ENCODE peak calls at places on chromosome 14, in seven cellular contexts. T, R, L, W, C, F and I are unnamed samples.

GRCh38 chr14:105455766-105456660 is 18.6 kb upstream of the CRIP2 start:
- DNase-seq in T (no peak), R (no peak), L (no peak), W (no peak), C (no peak), F (no peak), I (no peak)

GRCh38 chr14:73403181-73403752 is 55.1 kb downstream of the NUMB start:
- DNase-seq in T (no peak), R (no peak), L (no peak), W (no peak), C (no peak), F (no peak), I (no peak)

GRCh38 chr14:69260246-69260978 is 454 bp downstream of the GALNT16 start:
- DNase-seq in T (peak), R (no peak), L (no peak), W (no peak), C (no peak), F (no peak), I (no peak)

GRCh38 chr14:92718659-92719058 is 29.8 kb downstream of the LGMN start:
- DNase-seq in T (no peak), R (no peak), L (no peak), W (no peak), C (no peak), F (no peak), I (no peak)

GRCh38 chr14:52998376-52999010 is 47.6 kb upstream of the FERMT2 start:
- DNase-seq in T (no peak), R (no peak), L (no peak), W (no peak), C (no peak), F (no peak), I (no peak)

GRCh38 chr14:56648508-56649301 is 69.1 kb downstream of the TMEM260 start:
- DNase-seq in T (no peak), R (no peak), L (no peak), W (no peak), C (no peak), F (no peak), I (no peak)

GRCh38 chr14:20848316-20848954 is 42.8 kb upstream of the RNASE3 start:
- DNase-seq in T (no peak), R (no peak), L (no peak), W (no peak), C (no peak), F (no peak), I (no peak)

GRCh38 chr14:83909507-83909906 is 1620.4 kb upstream of the FLRT2 start:
- DNase-seq in T (no peak), R (no peak), L (no peak), W (no peak), C (no peak), F (no peak), I (no peak)

GRCh38 chr14:58584383-58584782 is 53.4 kb upstream of the DACT1 start:
- DNase-seq in T (no peak), R (no peak), L (no peak), W (no peak), C (no peak), F (no peak), I (no peak)

GRCh38 chr14:95220663-95221231 is 63.4 kb upstream of the DICER1 start:
- DNase-seq in T (no peak), R (no peak), L (no peak), W (no peak), C (peak), F (no peak), I (no peak)

GRCh38 chr14:95117937-95118726 is 39.2 kb downstream of the DICER1 start:
- DNase-seq in T (no peak), R (no peak), L (no peak), W (no peak), C (no peak), F (no peak), I (no peak)

GRCh38 chr14:47785041-47785440 is 109.6 kb upstream of the MDGA2 start:
- DNase-seq in T (no peak), R (no peak), L (no peak), W (no peak), C (no peak), F (no peak), I (no peak)

GRCh38 chr14:103748539-103748867 is 32.9 kb downstream of the ZFYVE21 start:
- DNase-seq in T (no peak), R (no peak), L (peak), W (no peak), C (no peak), F (no peak), I (peak)

GRCh38 chr14:59882957-59883356 is 12.4 kb upstream of the RTN1 start:
- DNase-seq in T (no peak), R (no peak), L (no peak), W (no peak), C (no peak), F (no peak), I (no peak)

GRCh38 chr14:90788031-90788430 is 28.2 kb downstream of the TTC7B start:
- DNase-seq in T (no peak), R (no peak), L (no peak), W (no peak), C (peak), F (no peak), I (no peak)

GRCh38 chr14:31270196-31270772 is 62.7 kb upstream of the HECTD1 start:
- DNase-seq in T (no peak), R (no peak), L (no peak), W (no peak), C (no peak), F (no peak), I (no peak)

GRCh38 chr14:77270361-77271112 is 469 bp downstream of the NGB start:
- DNase-seq in T (peak), R (no peak), L (no peak), W (no peak), C (no peak), F (no peak), I (no peak)

GRCh38 chr14:89667983-89668382 is 250.9 kb upstream of the FOXN3 start:
- DNase-seq in T (no peak), R (no peak), L (no peak), W (no peak), C (no peak), F (no peak), I (no peak)

GRCh38 chr14:89466939-89467338 is 49.9 kb upstream of the FOXN3 start:
- DNase-seq in T (no peak), R (no peak), L (no peak), W (no peak), C (no peak), F (no peak), I (no peak)

GRCh38 chr14:102206901-102207300 is 67.2 kb downstream of the WDR20 start:
- DNase-seq in T (no peak), R (no peak), L (no peak), W (no peak), C (no peak), F (no peak), I (no peak)

GRCh38 chr14:95531473-95531872 is 3.4 kb upstream of the GLRX5 start:
- DNase-seq in T (no peak), R (no peak), L (no peak), W (no peak), C (no peak), F (no peak), I (no peak)

GRCh38 chr14:103260629-103261124 is 73.4 kb upstream of the EIF5 start:
- DNase-seq in T (peak), R (no peak), L (no peak), W (no peak), C (peak), F (no peak), I (no peak)

GRCh38 chr14:104903990-104904389 is 20.7 kb upstream of the PLD4 start:
- DNase-seq in T (no peak), R (no peak), L (no peak), W (no peak), C (no peak), F (no peak), I (no peak)

GRCh38 chr14:31945074-31945613 is 132.0 kb upstream of the ARHGAP5 start:
- DNase-seq in T (peak), R (no peak), L (no peak), W (no peak), C (peak), F (no peak), I (no peak)

GRCh38 chr14:76514599-76514998 is 138.7 kb downstream of the ESRRB start:
- DNase-seq in T (no peak), R (peak), L (no peak), W (no peak), C (no peak), F (peak), I (no peak)

GRCh38 chr14:103151270-103151933 is 28.1 kb downstream of the TNFAIP2 start:
- DNase-seq in T (peak), R (no peak), L (no peak), W (no peak), C (no peak), F (no peak), I (no peak)

GRCh38 chr14:24634158-24634557 is at the start of gene GZMB:
- DNase-seq in T (no peak), R (no peak), L (peak), W (no peak), C (no peak), F (no peak), I (peak)

GRCh38 chr14:94471045-94471444 is 5.0 kb downstream of the SERPINA9 start:
- DNase-seq in T (no peak), R (no peak), L (no peak), W (no peak), C (no peak), F (no peak), I (no peak)

GRCh38 chr14:36462890-36463289 is 57.1 kb downstream of the NKX2-1 start:
- DNase-seq in T (no peak), R (no peak), L (no peak), W (no peak), C (no peak), F (no peak), I (no peak)

GRCh38 chr14:22715186-22715812 is 51.2 kb upstream of the OXA1L start:
- DNase-seq in T (peak), R (no peak), L (no peak), W (no peak), C (no peak), F (no peak), I (no peak)

GRCh38 chr14:74879427-74880180 is 2.1 kb upstream of the DLST start:
- DNase-seq in T (no peak), R (no peak), L (no peak), W (no peak), C (no peak), F (no peak), I (no peak)

GRCh38 chr14:50943943-50944646 is at the start of gene PYGL:
- DNase-seq in T (peak), R (peak), L (peak), W (no peak), C (peak), F (no peak), I (no peak)

GRCh38 chr14:98120831-98121464 is 1151.0 kb downstream of the BCL11B start:
- DNase-seq in T (no peak), R (no peak), L (no peak), W (no peak), C (no peak), F (no peak), I (no peak)

GRCh38 chr14:75714993-75715392 is 53.9 kb downstream of the TTLL5 start:
- DNase-seq in T (no peak), R (no peak), L (no peak), W (no peak), C (no peak), F (no peak), I (no peak)

GRCh38 chr14:49583629-49584028 is 2.6 kb downstream of the RPS29 start:
- DNase-seq in T (no peak), R (no peak), L (no peak), W (no peak), C (no peak), F (no peak), I (no peak)

GRCh38 chr14:39320318-39320717 is 86.6 kb downstream of the MIA2 start:
- DNase-seq in T (no peak), R (no peak), L (no peak), W (no peak), C (no peak), F (no peak), I (no peak)

GRCh38 chr14:60724080-60724618 is at the start of gene SIX4:
- DNase-seq in T (peak), R (no peak), L (no peak), W (no peak), C (peak), F (no peak), I (no peak)

GRCh38 chr14:35814371-35815005 is 5.4 kb upstream of the RALGAPA1 start:
- DNase-seq in T (peak), R (peak), L (peak), W (no peak), C (peak), F (peak), I (peak)

GRCh38 chr14:93183596-93184317 is 940 bp downstream of the MOAP1 start:
- DNase-seq in T (peak), R (no peak), L (no peak), W (no peak), C (no peak), F (no peak), I (no peak)